ENCODE peak calls at places on chromosomes 7 and 10, in ten cellular contexts. R is upper lobe of right lung, U is body of pancreas, Q is kidney, W is stomach, N is neural progenitor cell, S is H1, F is suprapubic skin, Z is osteoblast, X is gastrocnemius medialis. D is an unnamed sample. For H3K4me1, the result is how much of the 10 kb centered on the place peaks cover.

GRCh38 chr7:41979834-41980307 is 257.1 kb downstream of the GLI3 start:
- DNase-seq in W (no peak), U (no peak), Q (no peak), S (no peak), R (no peak), X (no peak), N (peak), Z (no peak), F (no peak), D (peak)

GRCh38 chr10:102769375-102770107 is 25.8 kb downstream of the WBP1L start:
- DNase-seq in Z (no peak), S (no peak), U (no peak), N (no peak), W (no peak), X (no peak), R (no peak), F (no peak), Q (no peak), D (peak)

GRCh38 chr7:47783456-47784240 is 164.6 kb downstream of the PKD1L1 start:
- DNase-seq in N (no peak), S (no peak), F (no peak), U (no peak), Q (peak), X (no peak), Z (no peak), R (no peak), W (no peak), D (peak)

GRCh38 chr7:73633323-73633722 is 9.0 kb upstream of the MLXIPL start:
- DNase-seq in N (no peak), W (no peak), Q (no peak), X (no peak), R (no peak), Z (no peak), U (no peak), F (no peak), S (no peak), D (no peak)

GRCh38 chr7:128033246-128033645 is 2.0 kb upstream of the LRRC4 start:
- DNase-seq in Z (no peak), F (no peak), Q (no peak), X (no peak), N (no peak), U (no peak), R (no peak), W (no peak), S (no peak), D (no peak)

GRCh38 chr7:104135760-104136558 is 71.9 kb downstream of the ORC5 start:
- DNase-seq in Q (no peak), N (no peak), S (no peak), X (no peak), W (no peak), Z (no peak), U (no peak), R (no peak), F (no peak), D (no peak)

GRCh38 chr10:8998751-8999150 is 944.3 kb downstream of the GATA3 start:
- DNase-seq in X (no peak), Q (no peak), R (no peak), N (no peak), F (no peak), Z (peak), U (no peak), S (no peak), W (no peak), D (peak)

GRCh38 chr7:116315803-116316202 is 105.5 kb downstream of the TES start:
- DNase-seq in U (no peak), N (no peak), X (no peak), F (no peak), Z (no peak), S (no peak), R (no peak), W (no peak), Q (no peak), D (no peak)

GRCh38 chr10:70866424-70866823 is 21.9 kb downstream of the PCBD1 start:
- DNase-seq in F (no peak), U (no peak), Z (no peak), W (no peak), R (no peak), N (no peak), S (no peak), X (no peak), Q (no peak), D (no peak)

GRCh38 chr7:27096756-27097514 is 1.1 kb upstream of the HOXA1 start:
- DNase-seq in S (no peak), N (peak), X (no peak), Z (peak), U (no peak), W (no peak), Q (peak), F (peak), R (peak), D (no peak)

GRCh38 chr10:50216418-50216817 is 34.9 kb downstream of the ASAH2 start:
- DNase-seq in X (no peak), R (no peak), F (no peak), S (no peak), Z (no peak), N (no peak), U (no peak), W (no peak), Q (no peak), D (no peak)

GRCh38 chr10:7818295-7819125 is at the start of gene TAF3:
- DNase-seq in W (peak), X (peak), Z (peak), R (peak), N (peak), Q (peak), U (peak), F (peak), S (peak), D (peak)

GRCh38 chr7:46169384-46169755 is 248.3 kb upstream of the IGFBP3 start:
- DNase-seq in W (no peak), Q (no peak), F (no peak), U (no peak), Z (no peak), X (no peak), R (no peak), N (no peak), S (no peak), D (no peak)

GRCh38 chr7:120944826-120945562 is 5.6 kb upstream of the ING3 start:
- DNase-seq in R (no peak), Z (no peak), N (no peak), S (no peak), F (no peak), Q (no peak), W (no peak), X (no peak), U (no peak), D (peak)

GRCh38 chr10:95517536-95518454 is 43.4 kb downstream of the SORBS1 start:
- DNase-seq in R (no peak), U (peak), X (no peak), W (peak), S (no peak), F (no peak), Q (no peak), Z (no peak), N (no peak), D (no peak)

GRCh38 chr7:130554481-130554880 is 62.6 kb downstream of the MEST start:
- DNase-seq in F (no peak), R (no peak), Q (no peak), U (no peak), Z (no peak), N (no peak), W (no peak), X (no peak), S (no peak), D (no peak)

GRCh38 chr10:79027147-79028055 is 41.4 kb upstream of the ZMIZ1 start:
- DNase-seq in X (no peak), F (peak), Z (peak), R (peak), W (no peak), S (no peak), Q (peak), N (no peak), U (peak), D (no peak)

GRCh38 chr7:116316838-116317612 is 106.7 kb downstream of the TES start:
- DNase-seq in Q (no peak), W (peak), X (peak), S (no peak), Z (peak), U (peak), F (peak), N (peak), R (no peak), D (peak)

GRCh38 chr10:97226398-97226797 is 40.6 kb upstream of the SLIT1 start:
- DNase-seq in S (no peak), Z (no peak), W (no peak), F (no peak), R (no peak), N (no peak), X (no peak), U (no peak), Q (no peak), D (no peak)

GRCh38 chr10:97229322-97229721 is 43.6 kb upstream of the SLIT1 start:
- DNase-seq in S (no peak), Q (no peak), X (no peak), N (no peak), R (no peak), U (no peak), W (no peak), F (no peak), Z (no peak), D (peak)

GRCh38 chr10:97228130-97228774 is 42.5 kb upstream of the SLIT1 start:
- DNase-seq in S (no peak), R (no peak), U (no peak), Z (no peak), X (no peak), Q (no peak), N (no peak), F (no peak), W (no peak), D (no peak)

GRCh38 chr10:97230146-97230545 is 44.4 kb upstream of the SLIT1 start:
- DNase-seq in X (no peak), S (no peak), W (no peak), Z (no peak), F (no peak), Q (no peak), U (no peak), N (no peak), R (no peak), D (no peak)

GRCh38 chr10:97228775-97229157 is 43.0 kb upstream of the SLIT1 start:
- DNase-seq in Q (no peak), R (no peak), N (no peak), X (no peak), F (no peak), U (no peak), Z (no peak), S (no peak), W (no peak), D (no peak)
- TF ChIP-seq CTCF in Q (no peak), R (no peak), N (no peak), X (no peak), F (no peak), U (no peak), Z (no peak), S (no peak), W (no peak), D (no peak)

GRCh38 chr7:142961973-142962913 is at the start of gene KEL:
- DNase-seq in N (no peak), X (no peak), W (no peak), S (no peak), Q (no peak), U (no peak), F (no peak), R (no peak), Z (no peak), D (no peak)
- H3K4me1 ChIP-seq in N (under half), X (under half), W (under half), S (under half), Q (under half), U (under half), F (under half), R (under half), Z (under half), D (under half)

GRCh38 chr10:35916791-35917190 is 274.7 kb upstream of the FZD8 start:
- DNase-seq in R (no peak), S (no peak), W (no peak), Q (no peak), N (peak), Z (peak), U (no peak), X (no peak), F (no peak), D (no peak)
- TF ChIP-seq CTCF in R (no peak), S (peak), W (no peak), Q (no peak), N (no peak), Z (peak), U (no peak), X (no peak), F (no peak), D (peak)

GRCh38 chr7:233456-234035 is 41.2 kb downstream of the FAM20C start:
- DNase-seq in X (no peak), U (no peak), N (no peak), W (no peak), Z (no peak), F (no peak), S (no peak), Q (no peak), R (no peak), D (no peak)
- H3K4me1 ChIP-seq in X (half or more), U (under half), N (under half), W (half or more), Z (under half), F (half or more), S (under half), Q (under half), R (under half), D (under half)

DNA sequence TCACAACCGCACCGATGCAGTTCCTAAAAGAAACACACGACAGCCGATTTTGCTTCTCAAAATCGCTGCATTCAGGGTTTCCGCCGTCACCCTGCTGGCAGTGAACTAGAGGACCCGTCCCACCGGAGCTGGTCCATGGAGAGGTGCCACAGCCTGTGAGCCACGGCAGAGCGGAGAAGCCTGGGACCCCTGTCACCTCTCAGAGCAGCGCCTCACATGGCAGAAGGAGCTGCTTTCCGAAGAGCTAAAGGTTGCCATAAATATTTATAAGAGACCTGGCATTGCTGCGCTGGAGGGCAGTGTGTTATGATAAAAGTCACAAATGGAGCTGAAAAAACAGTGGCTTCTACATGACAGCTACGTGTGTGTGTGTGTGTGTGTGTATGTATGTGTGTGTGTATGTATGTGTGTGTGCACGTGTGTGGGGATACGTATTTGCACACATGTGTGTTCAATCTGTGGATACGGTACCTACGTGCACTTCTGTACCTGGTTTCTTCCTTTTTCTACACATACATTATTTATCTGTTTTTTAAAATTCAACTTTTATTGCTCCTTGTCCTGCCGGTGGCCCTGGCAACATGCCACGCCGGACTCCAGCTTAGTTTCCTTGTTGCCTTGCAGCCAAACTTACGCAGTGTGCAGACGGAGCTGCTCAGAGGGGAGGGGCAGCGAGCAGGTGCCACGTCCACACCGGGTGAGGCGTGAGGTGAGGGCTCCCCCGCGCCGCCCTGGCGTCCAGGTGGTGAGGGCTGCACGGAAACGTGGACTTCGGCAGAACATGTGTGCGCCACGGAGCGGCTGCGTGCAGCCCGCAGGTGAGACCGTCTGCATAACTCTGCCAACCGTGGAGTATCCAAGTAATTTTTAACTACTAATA is 115.2 kb upstream of the PITRM1 start:
- DNase-seq in Q (peak), S (no peak), N (no peak), X (no peak), Z (no peak), R (no peak), U (peak), F (peak), W (no peak), D (no peak)
- TF ChIP-seq CTCF in Q (no peak), S (no peak), N (no peak), X (no peak), Z (no peak), R (no peak), U (no peak), F (no peak), W (no peak), D (no peak)

DNA sequence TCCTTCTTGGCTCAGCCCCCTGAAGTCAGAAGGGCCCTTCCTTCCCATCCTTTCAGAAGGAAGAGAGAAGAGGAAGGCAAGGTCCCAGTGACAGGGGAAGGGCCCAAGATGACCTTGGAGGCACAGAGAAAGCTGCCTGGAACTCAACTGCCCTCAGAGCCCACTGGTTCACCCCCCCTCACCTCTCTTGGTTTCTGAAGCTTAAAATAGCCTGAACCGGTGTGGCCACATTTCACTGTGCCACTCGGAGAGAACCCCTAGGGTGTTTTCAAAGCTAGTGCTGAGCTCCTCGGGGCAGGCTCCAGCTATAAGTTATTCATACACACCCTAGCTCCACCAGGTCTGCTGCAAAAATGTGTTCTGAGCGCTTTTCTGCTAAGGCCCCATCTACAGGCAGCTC is 60.9 kb upstream of the ADRB1 start:
- DNase-seq in W (peak), X (no peak), N (no peak), S (no peak), Z (no peak), Q (peak), R (peak), F (no peak), U (peak), D (no peak)
- H3K4me1 ChIP-seq in W (under half), X (under half), N (under half), S (under half), Z (under half), Q (under half), R (under half), F (under half), U (under half), D (under half)

DNA sequence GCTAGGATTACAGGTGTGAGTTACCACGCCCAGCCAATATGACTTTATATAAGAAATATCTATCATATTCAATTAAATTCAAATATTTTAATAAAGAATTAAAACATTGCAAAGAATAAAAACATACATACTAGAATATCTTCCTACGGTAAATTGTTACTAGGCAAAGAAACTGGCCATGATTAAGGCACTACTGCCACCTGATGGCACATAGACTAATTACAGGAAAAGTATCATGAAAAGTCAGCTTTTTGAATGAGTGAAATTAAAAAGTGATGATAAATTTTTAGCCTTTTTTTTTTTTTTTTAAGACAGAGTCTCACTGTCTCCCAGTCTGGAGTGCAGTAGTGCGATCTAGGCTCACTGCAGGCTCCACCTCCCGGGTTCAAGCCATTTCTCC is 30.9 kb downstream of the MRPS33 start:
- DNase-seq in U (no peak), Z (no peak), W (no peak), N (peak), X (no peak), Q (no peak), R (no peak), S (no peak), F (no peak), D (no peak)
- TF ChIP-seq CTCF in U (no peak), Z (peak), W (no peak), N (peak), X (no peak), Q (no peak), R (peak), S (peak), F (no peak), D (peak)

DNA sequence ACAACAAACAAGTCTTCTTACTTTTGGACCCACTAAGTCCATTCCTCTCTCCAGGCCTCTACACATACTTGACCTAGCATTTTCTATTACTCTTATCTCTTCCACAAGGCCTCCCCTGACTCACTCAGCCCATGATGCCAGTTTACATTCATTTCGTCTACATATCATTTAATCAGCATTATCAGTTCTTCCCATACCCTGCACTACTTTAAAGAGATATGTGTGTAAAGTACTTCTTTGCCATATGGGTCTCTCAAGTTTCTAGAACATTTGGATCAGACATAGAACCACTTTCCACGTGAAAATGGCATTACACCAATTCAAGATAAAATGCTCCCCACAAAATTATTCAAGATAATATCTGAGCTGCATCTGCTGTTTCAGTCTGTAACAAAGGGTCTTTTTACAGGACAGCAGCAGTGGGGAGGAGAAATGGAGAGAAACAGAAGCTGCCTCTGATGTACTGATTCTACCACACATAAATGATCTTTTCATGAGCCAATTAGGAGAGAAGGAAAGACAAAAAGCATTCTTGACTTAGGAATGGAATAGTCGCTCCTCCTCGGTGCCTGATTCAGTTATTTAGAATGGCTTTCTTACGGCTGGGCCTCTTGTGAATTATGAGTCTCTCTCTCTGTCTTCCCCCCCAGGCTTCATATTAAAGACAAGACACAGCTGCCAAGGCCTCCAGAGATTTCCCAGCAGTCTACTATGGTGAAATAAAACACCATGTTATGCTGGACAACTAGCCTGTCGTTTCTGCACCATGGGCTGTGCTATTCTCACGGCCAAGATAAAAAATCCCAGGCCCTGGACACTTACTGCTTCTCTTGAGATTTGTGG is 46.9 kb upstream of the SEPTIN7 start:
- DNase-seq in Q (no peak), R (no peak), F (no peak), N (no peak), W (no peak), Z (no peak), U (no peak), X (peak), S (no peak), D (no peak)
- H3K4me1 ChIP-seq in Q (under half), R (under half), F (under half), N (under half), W (under half), Z (under half), U (under half), X (under half), S (under half), D (under half)

DNA sequence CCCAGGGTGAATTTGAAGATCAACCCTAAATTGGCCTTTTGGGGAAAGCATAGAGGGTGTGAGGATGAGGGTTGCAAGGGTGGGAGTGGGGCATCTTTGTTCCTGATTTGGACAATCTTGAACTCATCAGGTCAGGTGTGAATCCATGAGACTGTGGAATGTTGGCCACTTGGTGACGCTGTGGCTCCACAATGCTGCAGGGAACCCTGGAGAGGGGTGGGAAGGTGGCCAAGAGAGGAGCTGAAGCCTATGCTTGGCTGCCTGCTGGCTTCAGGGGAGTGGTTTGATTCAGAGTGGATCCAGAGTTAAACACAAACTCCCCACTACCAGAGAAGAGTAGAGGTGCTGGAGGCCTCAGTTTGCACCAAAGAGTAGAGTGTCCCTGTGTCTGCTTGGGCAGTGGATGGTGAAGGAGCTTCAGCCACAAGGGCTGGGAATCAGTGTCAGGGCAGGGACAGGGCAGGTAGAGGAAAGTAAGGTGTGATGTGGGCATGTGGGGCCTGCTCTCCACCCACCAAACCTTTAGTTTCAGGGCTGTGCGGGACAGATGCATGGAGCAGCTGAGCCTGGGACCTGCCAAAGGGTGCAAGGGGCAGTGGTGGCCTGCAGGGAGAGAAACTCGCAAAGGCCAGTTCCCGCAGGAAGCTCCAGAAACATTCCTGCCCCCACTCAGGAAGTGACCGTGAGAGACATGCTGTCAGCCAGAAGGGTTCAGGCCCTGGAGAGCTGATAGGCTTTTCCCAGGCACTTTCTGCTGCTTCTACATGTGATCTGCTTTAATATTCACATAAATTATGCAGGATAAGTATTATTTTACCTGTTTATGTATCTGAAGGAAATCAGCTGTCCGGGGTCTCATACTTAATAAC is 81.0 kb upstream of the PRSS58 start:
- DNase-seq in N (peak), W (no peak), U (no peak), S (peak), Q (no peak), Z (peak), X (no peak), F (no peak), R (no peak), D (no peak)
- TF ChIP-seq CTCF in N (peak), W (no peak), U (no peak), S (peak), Q (peak), Z (peak), X (peak), F (peak), R (no peak), D (peak)

D was measured in foreskin keratinocyte.